ENCODE peak calls at places on chromosome 12, in eight cellular contexts. G is activated naive CD4-positive, alpha-beta T cell treated with Interleukin-2 at 50 U/mL for 16 hours; Q is ovary; F is AG08395; L is left colon; O is glomerular endothelial cell; K is NCI-H2081; Y is sciatic nerve. B is an unnamed sample.

GRCh38 chr12:100141998-100142850 is 450 bp downstream of the BLTP3B start:
- DNase-seq in Q (peak), Y (peak), O (no peak), G (peak), L (peak), K (peak), F (no peak), B (no peak)

GRCh38 chr12:27463826-27464554 is 17.5 kb downstream of the SMCO2 start:
- DNase-seq in Q (peak), K (no peak), F (peak), Y (no peak), O (no peak), G (no peak), L (peak), B (no peak)

GRCh38 chr12:75766263-75767160 is 255.1 kb upstream of the KRR1 start:
- DNase-seq in G (no peak), F (no peak), L (no peak), Y (no peak), O (no peak), K (no peak), Q (no peak), B (no peak)

GRCh38 chr12:92421042-92421441 is 275.4 kb upstream of the BTG1 start:
- DNase-seq in Q (no peak), K (no peak), G (no peak), O (no peak), Y (no peak), F (no peak), L (no peak), B (no peak)

GRCh38 chr12:111444314-111444705 is 38.6 kb downstream of the SH2B3 start:
- DNase-seq in G (no peak), Y (no peak), K (no peak), O (no peak), F (no peak), Q (no peak), L (no peak), B (no peak)

GRCh38 chr12:88639361-88639760 is 59.1 kb upstream of the KITLG start:
- DNase-seq in Y (no peak), Q (no peak), O (no peak), L (no peak), F (peak), K (no peak), G (no peak), B (no peak)

GRCh38 chr12:51759175-51759574 is 89.3 kb downstream of the FIGNL2 start:
- DNase-seq in L (no peak), G (no peak), Y (no peak), Q (no peak), O (no peak), F (no peak), K (no peak), B (no peak)

GRCh38 chr12:58920102-58920955 is at the start of gene LRIG3:
- DNase-seq in Y (peak), Q (peak), L (peak), G (no peak), K (peak), O (no peak), F (peak), B (no peak)

GRCh38 chr12:107131832-107132616 is 38.7 kb upstream of the CRY1 start:
- DNase-seq in L (no peak), O (peak), F (peak), Y (no peak), Q (no peak), G (no peak), K (peak), B (no peak)

GRCh38 chr12:127928615-127929014 is 338.4 kb upstream of the TMEM132C start:
- DNase-seq in Y (no peak), G (no peak), L (no peak), F (peak), K (no peak), O (peak), Q (no peak), B (no peak)

GRCh38 chr12:24057920-24058476 is 108.5 kb upstream of the SOX5 start:
- DNase-seq in K (no peak), F (no peak), Y (no peak), Q (no peak), L (no peak), G (no peak), O (no peak), B (no peak)

GRCh38 chr12:132419612-132420237 is 70.2 kb upstream of the FBRSL1 start:
- DNase-seq in Y (no peak), G (no peak), Q (no peak), K (no peak), F (no peak), O (no peak), L (no peak), B (no peak)

GRCh38 chr12:14892726-14893442 is 7.2 kb upstream of the MGP start:
- DNase-seq in G (no peak), L (no peak), F (peak), Q (peak), K (no peak), O (no peak), Y (peak), B (no peak)

GRCh38 chr12:26813812-26814211 is 19.2 kb downstream of the ITPR2 start:
- DNase-seq in Q (no peak), K (no peak), F (no peak), G (no peak), L (no peak), Y (no peak), O (no peak), B (no peak)

GRCh38 chr12:121982950-121983349 is 38.7 kb upstream of the BCL7A start:
- DNase-seq in L (no peak), O (no peak), Y (no peak), K (no peak), G (no peak), F (no peak), Q (no peak), B (no peak)

GRCh38 chr12:107523760-107524558 is 161.6 kb upstream of the PWP1 start:
- DNase-seq in K (peak), Q (no peak), F (no peak), Y (no peak), L (no peak), G (no peak), O (no peak), B (no peak)